ENCODE peak calls at places on chromosome 22, in eight cellular contexts. W is stimulated activated CD4-positive, alpha-beta T cell treated with anti-CD3 and anti-CD28 coated beads, Interleukin-2, amount 100 ng/mL, for 24 hours; I is activated CD4-positive, alpha-beta T cell treated with anti-CD3 and anti-CD28 coated beads, Interleukin-2, amount 50 U/mL, for 24 hours; V is frontal cortex; P is AG04450; H is stimulated activated effector memory CD8-positive, alpha-beta T cell treated with anti-CD3 and anti-CD28 coated beads, Interleukin-12 subunit alpha, Interleukin-12 subunit beta, amount 100 ng/mL, for 72 hours; T is fibroblast of pulmonary artery; F is myocyte. X is an unnamed sample.

GRCh38 chr22:42970029-42970428 is 44.9 kb downstream of the PACSIN2 start:
- DNase-seq in V (no peak), F (no peak), I (no peak), P (no peak), H (no peak), T (no peak), W (no peak), X (no peak)

GRCh38 chr22:24550028-24550901 is 4.7 kb downstream of the GUCD1 start:
- DNase-seq in V (no peak), P (no peak), H (no peak), F (no peak), T (peak), I (no peak), W (no peak), X (no peak)

GRCh38 chr22:37905534-37906363 is at the start of gene MICALL1:
- DNase-seq in W (peak), I (peak), F (peak), H (peak), P (no peak), T (peak), V (peak), X (peak)

GRCh38 chr22:17172172-17172833 is 13.2 kb upstream of the HDHD5 start:
- DNase-seq in I (no peak), V (peak), P (no peak), T (no peak), W (peak), H (no peak), F (peak), X (no peak)

GRCh38 chr22:28462041-28462440 is 217.6 kb downstream of the TTC28 start:
- DNase-seq in F (no peak), W (no peak), H (no peak), T (no peak), V (no peak), P (no peak), I (no peak), X (no peak)

GRCh38 chr22:23359583-23360123 is 179.3 kb downstream of the BCR start:
- DNase-seq in F (no peak), P (no peak), I (no peak), T (no peak), W (no peak), V (no peak), H (no peak), X (no peak)

GRCh38 chr22:42357634-42358296 is 74.4 kb downstream of the NFAM1 start:
- DNase-seq in H (no peak), I (no peak), P (no peak), W (no peak), F (no peak), V (no peak), T (no peak), X (no peak)

GRCh38 chr22:39732625-39733024 is 160.9 kb downstream of the ENTHD1 start:
- DNase-seq in P (no peak), T (no peak), F (no peak), H (no peak), V (no peak), W (no peak), I (no peak), X (no peak)

GRCh38 chr22:24807284-24807950 is 1.4 kb downstream of the SGSM1 start:
- DNase-seq in P (no peak), F (no peak), T (peak), H (no peak), I (no peak), W (no peak), V (no peak), X (peak)

GRCh38 chr22:28883917-28884753 is 763 bp downstream of the ZNRF3 start:
- DNase-seq in H (peak), W (peak), P (no peak), F (no peak), V (no peak), I (peak), T (peak), X (peak)

GRCh38 chr22:50705219-50705691 is 32.6 kb downstream of the SHANK3 start:
- DNase-seq in P (peak), V (peak), W (no peak), H (no peak), I (no peak), T (peak), F (no peak), X (peak)

GRCh38 chr22:28992565-28993326 is 68.9 kb downstream of the C22orf31 start:
- DNase-seq in H (no peak), F (peak), P (no peak), W (no peak), V (no peak), I (no peak), T (no peak), X (no peak)

GRCh38 chr22:26436903-26437515 is 7.9 kb downstream of the ASPHD2 start:
- DNase-seq in I (no peak), V (no peak), W (no peak), T (peak), F (no peak), P (no peak), H (no peak), X (no peak)

GRCh38 chr22:32204211-32204855 is 540 bp downstream of the RFPL2 start:
- DNase-seq in W (peak), H (no peak), V (no peak), F (no peak), I (no peak), P (no peak), T (no peak), X (no peak)

GRCh38 chr22:39518124-39518786 is 2.1 kb upstream of the ATF4 start:
- DNase-seq in H (no peak), V (no peak), I (no peak), P (no peak), T (peak), F (no peak), W (no peak), X (peak)

GRCh38 chr22:31556627-31557203 is 60.4 kb downstream of the SFI1 start:
- DNase-seq in P (peak), T (peak), F (peak), H (no peak), I (no peak), V (peak), W (no peak), X (peak)

GRCh38 chr22:32473388-32473952 is 1.1 kb upstream of the FBXO7 start:
- DNase-seq in H (peak), V (peak), P (peak), I (no peak), F (peak), W (peak), T (peak), X (peak)

GRCh38 chr22:44297662-44298061 is 15.1 kb downstream of the SHISAL1 start:
- DNase-seq in V (no peak), H (no peak), I (no peak), W (no peak), P (no peak), T (no peak), F (no peak), X (no peak)

GRCh38 chr22:38649841-38650522 is 6.2 kb downstream of the FAM227A start:
- DNase-seq in F (no peak), I (no peak), W (no peak), H (no peak), P (no peak), V (no peak), T (no peak), X (no peak)

GRCh38 chr22:49215840-49216239 is 611.8 kb downstream of the BRD1 start:
- DNase-seq in W (no peak), P (no peak), I (no peak), V (no peak), F (no peak), T (no peak), H (no peak), X (no peak)

GRCh38 chr22:46471901-46472721 is 65.3 kb downstream of the CELSR1 start:
- DNase-seq in W (no peak), H (no peak), F (peak), V (no peak), I (no peak), T (no peak), P (no peak), X (no peak)

GRCh38 chr22:49214976-49215375 is 612.7 kb downstream of the BRD1 start:
- DNase-seq in I (no peak), P (no peak), T (no peak), F (no peak), H (no peak), W (no peak), V (no peak), X (no peak)

GRCh38 chr22:46056169-46057041 is 79.4 kb upstream of the WNT7B start:
- DNase-seq in T (no peak), P (no peak), W (no peak), I (no peak), V (no peak), F (peak), H (no peak), X (no peak)

GRCh38 chr22:36083056-36083455 is 54.4 kb upstream of the RBFOX2 start:
- DNase-seq in I (no peak), H (no peak), T (no peak), V (no peak), P (no peak), F (no peak), W (no peak), X (no peak)

GRCh38 chr22:19058713-19059451 is 63.3 kb downstream of the DGCR2 start:
- DNase-seq in I (no peak), F (no peak), P (no peak), T (no peak), V (no peak), W (no peak), H (no peak), X (no peak)

GRCh38 chr22:49825436-49825835 is 2.2 kb downstream of the BRD1 start:
- DNase-seq in V (no peak), T (peak), P (no peak), I (no peak), W (no peak), H (no peak), F (peak), X (peak)

GRCh38 chr22:35312198-35313059 is 12.7 kb downstream of the TOM1 start:
- DNase-seq in P (no peak), F (peak), V (no peak), T (no peak), W (no peak), I (no peak), H (no peak), X (no peak)

X was measured in mesenchymal stem cell.